ENCODE peak calls at places on chromosome 22, in five cellular contexts. One of them, this sample, is unnamed.

GRCh38 chr22:47189056-47189916 is 426.8 kb downstream of the TBC1D22A start:
- DNase-seq in A549: no peak
- DNase-seq in HL-60: no peak
- DNase-seq in endothelial cell of umbilical vein: no peak
- DNase-seq in uterus: no peak
- DNase-seq in this sample: peak

GRCh38 chr22:20574920-20575353 is 67.5 kb downstream of the MED15 start:
- DNase-seq in A549: no peak
- DNase-seq in uterus: no peak
- DNase-seq in HL-60: no peak
- DNase-seq in endothelial cell of umbilical vein: no peak
- DNase-seq in this sample: no peak

GRCh38 chr22:44664149-44664548 is 37.9 kb upstream of the PRR5 start:
- DNase-seq in HL-60: peak
- DNase-seq in endothelial cell of umbilical vein: peak
- DNase-seq in uterus: no peak
- DNase-seq in A549: no peak
- DNase-seq in this sample: no peak

GRCh38 chr22:22462813-22463567 is 45.6 kb downstream of the ZNF280B start:
- DNase-seq in A549: no peak
- DNase-seq in HL-60: peak
- DNase-seq in uterus: no peak
- DNase-seq in endothelial cell of umbilical vein: peak
- DNase-seq in this sample: no peak

GRCh38 chr22:46467006-46467405 is 70.4 kb downstream of the CELSR1 start:
- DNase-seq in HL-60: no peak
- DNase-seq in uterus: no peak
- DNase-seq in endothelial cell of umbilical vein: no peak
- DNase-seq in A549: no peak
- DNase-seq in this sample: no peak

GRCh38 chr22:17831527-17832251 is 57.4 kb upstream of the BID start:
- DNase-seq in A549: no peak
- DNase-seq in uterus: peak
- DNase-seq in endothelial cell of umbilical vein: no peak
- DNase-seq in HL-60: no peak
- DNase-seq in this sample: no peak

GRCh38 chr22:17990942-17991341 is 33.4 kb downstream of the MICAL3 start:
- DNase-seq in A549: no peak
- DNase-seq in uterus: no peak
- DNase-seq in HL-60: no peak
- DNase-seq in endothelial cell of umbilical vein: no peak
- DNase-seq in this sample: no peak

GRCh38 chr22:47370448-47371262 is 608.2 kb downstream of the TBC1D22A start:
- DNase-seq in A549: no peak
- DNase-seq in uterus: peak
- DNase-seq in HL-60: no peak
- DNase-seq in endothelial cell of umbilical vein: no peak
- DNase-seq in this sample: no peak

GRCh38 chr22:46596032-46596441 is 24.1 kb upstream of the GRAMD4 start:
- DNase-seq in HL-60: no peak
- DNase-seq in uterus: no peak
- DNase-seq in A549: no peak
- DNase-seq in endothelial cell of umbilical vein: no peak
- DNase-seq in this sample: no peak

GRCh38 chr22:45469573-45470383 is 32.9 kb upstream of the FBLN1 start:
- DNase-seq in uterus: no peak
- DNase-seq in endothelial cell of umbilical vein: no peak
- DNase-seq in A549: no peak
- DNase-seq in HL-60: no peak
- DNase-seq in this sample: no peak

DNA sequence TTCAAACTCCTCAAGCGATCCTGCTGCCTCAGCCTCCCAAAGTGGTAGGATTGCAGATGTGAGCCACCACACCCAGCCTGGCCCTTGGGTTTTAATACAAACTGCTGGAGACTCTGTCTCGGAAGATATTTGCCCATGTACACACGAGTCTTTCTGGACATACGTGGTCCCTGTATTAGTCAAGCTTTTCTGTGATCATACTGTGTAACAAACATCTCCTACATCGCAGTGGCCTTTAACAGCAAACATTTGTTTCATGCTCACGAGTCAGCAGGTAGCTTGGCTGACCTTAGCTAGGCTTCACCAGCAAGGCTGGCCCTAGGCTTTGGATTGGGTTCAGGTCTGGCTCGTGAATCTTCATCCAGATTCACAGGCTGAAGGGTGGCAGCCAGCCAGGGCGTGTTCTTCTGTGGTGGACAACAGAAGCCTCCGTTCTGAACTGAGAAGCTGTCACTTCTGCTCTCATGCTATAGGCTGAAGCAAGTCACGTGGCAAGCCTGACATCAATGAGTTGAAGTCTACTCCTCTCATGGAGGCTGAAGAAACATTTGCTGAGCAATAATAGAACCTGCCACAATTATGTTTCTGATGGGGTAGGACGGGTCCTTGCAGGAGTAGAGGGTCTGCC is 8.8 kb downstream of the KIAA1671 start:
- DNase-seq in A549: no peak
- DNase-seq in endothelial cell of umbilical vein: no peak
- DNase-seq in uterus: no peak
- DNase-seq in HL-60: no peak
- DNase-seq in this sample: no peak
- H3K27ac ChIP-seq in A549: no peak
- H3K27ac ChIP-seq in endothelial cell of umbilical vein: no peak
- H3K27ac ChIP-seq in uterus: no peak
- H3K27ac ChIP-seq in HL-60: no peak
- H3K27ac ChIP-seq in this sample: no peak

GRCh38 chr22:27107824-27108223 is 450.4 kb downstream of the MIAT start:
- DNase-seq in A549: peak
- DNase-seq in HL-60: no peak
- DNase-seq in uterus: peak
- DNase-seq in endothelial cell of umbilical vein: peak
- DNase-seq in this sample: peak
- H3K27ac ChIP-seq in A549: peak
- H3K27ac ChIP-seq in HL-60: no peak
- H3K27ac ChIP-seq in uterus: peak
- H3K27ac ChIP-seq in endothelial cell of umbilical vein: peak
- H3K27ac ChIP-seq in this sample: peak

DNA sequence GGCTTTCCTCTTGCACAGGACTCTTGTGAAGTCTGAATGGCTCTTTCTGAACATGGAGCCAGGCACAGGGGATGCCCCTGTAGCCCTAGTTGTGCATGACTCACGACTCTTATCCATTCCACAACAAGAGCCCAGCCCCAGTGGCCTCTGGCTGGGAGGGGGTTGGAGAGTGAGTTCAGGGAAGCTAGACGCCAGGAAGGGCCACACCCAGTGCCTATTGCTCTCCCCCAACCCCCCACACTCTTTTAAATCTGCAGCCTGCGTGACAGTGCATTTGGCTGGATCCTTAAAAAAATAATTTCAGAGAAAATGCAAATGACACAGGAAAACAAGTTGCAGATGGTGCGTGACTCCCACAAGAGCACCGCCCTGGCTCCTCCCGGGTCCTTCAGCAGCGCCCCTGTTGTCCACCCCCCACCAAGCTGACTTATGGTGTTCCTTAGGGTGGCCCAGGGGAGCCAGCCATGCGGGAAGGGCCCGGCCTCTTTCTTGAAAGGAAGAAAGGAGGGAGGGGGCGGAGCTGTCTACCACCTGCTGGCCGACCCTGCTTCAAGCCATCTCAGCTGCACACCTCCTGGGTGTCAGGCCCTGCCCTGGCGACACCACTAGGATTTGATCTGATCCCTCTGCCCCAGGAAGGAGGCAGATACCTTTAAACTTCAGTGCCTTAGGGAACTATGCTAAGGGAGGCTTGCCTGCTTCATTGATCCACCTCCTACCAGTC is 74.7 kb downstream of the MN1 start:
- DNase-seq in HL-60: no peak
- DNase-seq in endothelial cell of umbilical vein: peak
- DNase-seq in uterus: peak
- DNase-seq in A549: peak
- DNase-seq in this sample: peak
- H3K27ac ChIP-seq in HL-60: no peak
- H3K27ac ChIP-seq in endothelial cell of umbilical vein: peak
- H3K27ac ChIP-seq in uterus: peak
- H3K27ac ChIP-seq in A549: peak
- H3K27ac ChIP-seq in this sample: peak

GRCh38 chr22:41415554-41415953 is 31.0 kb downstream of the TOB2 start:
- DNase-seq in HL-60: no peak
- DNase-seq in uterus: no peak
- DNase-seq in A549: no peak
- DNase-seq in endothelial cell of umbilical vein: no peak
- DNase-seq in this sample: no peak

GRCh38 chr22:41418717-41419116 is 27.9 kb downstream of the TOB2 start:
- DNase-seq in uterus: no peak
- DNase-seq in endothelial cell of umbilical vein: no peak
- DNase-seq in A549: no peak
- DNase-seq in HL-60: no peak
- DNase-seq in this sample: no peak

DNA sequence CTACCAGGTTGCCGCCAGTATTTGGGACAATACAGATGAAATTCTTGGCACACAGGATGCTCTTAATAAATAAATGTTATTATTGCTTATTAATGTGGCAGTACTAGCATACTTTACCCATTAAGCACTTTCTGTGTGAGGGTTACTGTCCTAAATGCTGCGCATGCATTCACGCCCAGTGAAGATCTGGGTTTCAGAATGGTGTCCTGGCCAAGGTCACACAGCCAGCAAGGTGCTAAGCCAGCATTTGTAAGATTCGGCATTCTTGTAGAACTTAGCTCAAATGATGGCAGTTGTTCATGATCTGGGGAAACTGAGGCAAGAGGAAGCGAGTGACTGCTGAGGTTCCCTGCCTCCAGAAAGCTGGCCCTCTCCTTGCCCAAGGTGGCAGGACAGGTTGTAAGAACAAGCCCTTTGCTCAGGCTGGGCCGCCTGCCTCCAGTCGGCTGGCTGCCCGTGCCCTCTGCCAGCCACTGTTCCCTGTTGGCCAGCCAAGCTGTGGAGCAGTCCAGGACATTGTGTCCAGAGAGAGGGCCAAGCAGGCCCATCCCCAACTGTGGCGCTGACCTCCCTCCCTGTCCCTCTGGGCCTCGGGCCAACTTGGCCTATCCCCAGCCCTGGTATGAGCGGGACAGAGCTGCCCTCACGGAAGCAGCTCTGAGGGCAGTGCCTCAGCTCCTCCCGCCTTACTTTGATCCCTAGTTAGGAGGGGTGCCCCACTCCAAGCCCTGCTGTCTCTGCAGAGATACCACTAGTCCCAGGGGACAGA is 28.8 kb downstream of the TOB2 start:
- DNase-seq in uterus: peak
- DNase-seq in A549: no peak
- DNase-seq in HL-60: no peak
- DNase-seq in endothelial cell of umbilical vein: peak
- DNase-seq in this sample: peak
- H3K27ac ChIP-seq in uterus: peak
- H3K27ac ChIP-seq in A549: peak
- H3K27ac ChIP-seq in HL-60: no peak
- H3K27ac ChIP-seq in endothelial cell of umbilical vein: no peak
- H3K27ac ChIP-seq in this sample: peak

This sample was measured in coronary artery.